ENCODE peak calls at places on chromosomes 7 and 10, in nine cellular contexts. One of them, this sample, is unnamed.

GRCh38 chr10:87054373-87055295 is 34.5 kb downstream of the FAM25A start:
- DNase-seq in lower lobe of right lung: no peak
- DNase-seq in HT-29: no peak
- DNase-seq in mammary epithelial cell: peak
- DNase-seq in thoracic aorta: no peak
- DNase-seq in LoVo: no peak
- DNase-seq in stimulated activated CD8-positive, alpha-beta memory T cell treated with anti-CD3 and anti-CD28 coated beads, Interleukin-12 subunit alpha, Interleukin-12 subunit beta, amount 100 ng/mL, for 1 hour: no peak
- DNase-seq in HFF-Myc: no peak
- DNase-seq in NCI-H2081: no peak
- DNase-seq in this sample: no peak

GRCh38 chr10:48885376-48885775 is 54.3 kb downstream of the LRRC18 start:
- DNase-seq in lower lobe of right lung: no peak
- DNase-seq in HT-29: peak
- DNase-seq in mammary epithelial cell: no peak
- DNase-seq in thoracic aorta: no peak
- DNase-seq in LoVo: peak
- DNase-seq in stimulated activated CD8-positive, alpha-beta memory T cell treated with anti-CD3 and anti-CD28 coated beads, Interleukin-12 subunit alpha, Interleukin-12 subunit beta, amount 100 ng/mL, for 1 hour: no peak
- DNase-seq in HFF-Myc: no peak
- DNase-seq in NCI-H2081: no peak
- DNase-seq in this sample: peak

GRCh38 chr7:45163692-45164052 is 6.1 kb downstream of the RAMP3 start:
- DNase-seq in lower lobe of right lung: peak
- DNase-seq in HT-29: no peak
- DNase-seq in mammary epithelial cell: no peak
- DNase-seq in thoracic aorta: no peak
- DNase-seq in LoVo: no peak
- DNase-seq in stimulated activated CD8-positive, alpha-beta memory T cell treated with anti-CD3 and anti-CD28 coated beads, Interleukin-12 subunit alpha, Interleukin-12 subunit beta, amount 100 ng/mL, for 1 hour: no peak
- DNase-seq in HFF-Myc: no peak
- DNase-seq in NCI-H2081: no peak
- DNase-seq in this sample: no peak

GRCh38 chr7:4745971-4746919 is 29.2 kb upstream of the AP5Z1 start:
- DNase-seq in lower lobe of right lung: no peak
- DNase-seq in HT-29: peak
- DNase-seq in mammary epithelial cell: peak
- DNase-seq in thoracic aorta: no peak
- DNase-seq in LoVo: peak
- DNase-seq in stimulated activated CD8-positive, alpha-beta memory T cell treated with anti-CD3 and anti-CD28 coated beads, Interleukin-12 subunit alpha, Interleukin-12 subunit beta, amount 100 ng/mL, for 1 hour: no peak
- DNase-seq in HFF-Myc: peak
- DNase-seq in NCI-H2081: no peak
- DNase-seq in this sample: peak

GRCh38 chr7:111090834-111091233 is at the start of gene LRRN3:
- DNase-seq in lower lobe of right lung: no peak
- DNase-seq in HT-29: no peak
- DNase-seq in mammary epithelial cell: no peak
- DNase-seq in thoracic aorta: no peak
- DNase-seq in LoVo: no peak
- DNase-seq in stimulated activated CD8-positive, alpha-beta memory T cell treated with anti-CD3 and anti-CD28 coated beads, Interleukin-12 subunit alpha, Interleukin-12 subunit beta, amount 100 ng/mL, for 1 hour: no peak
- DNase-seq in HFF-Myc: no peak
- DNase-seq in NCI-H2081: peak
- DNase-seq in this sample: no peak

GRCh38 chr7:27420702-27421101 is 178.1 kb downstream of the EVX1 start:
- DNase-seq in lower lobe of right lung: no peak
- DNase-seq in HT-29: no peak
- DNase-seq in mammary epithelial cell: no peak
- DNase-seq in thoracic aorta: no peak
- DNase-seq in LoVo: peak
- DNase-seq in stimulated activated CD8-positive, alpha-beta memory T cell treated with anti-CD3 and anti-CD28 coated beads, Interleukin-12 subunit alpha, Interleukin-12 subunit beta, amount 100 ng/mL, for 1 hour: no peak
- DNase-seq in HFF-Myc: no peak
- DNase-seq in NCI-H2081: no peak
- DNase-seq in this sample: no peak

GRCh38 chr10:68242051-68242450 is 10.1 kb upstream of the ATOH7 start:
- DNase-seq in lower lobe of right lung: no peak
- DNase-seq in HT-29: no peak
- DNase-seq in mammary epithelial cell: no peak
- DNase-seq in thoracic aorta: no peak
- DNase-seq in LoVo: no peak
- DNase-seq in stimulated activated CD8-positive, alpha-beta memory T cell treated with anti-CD3 and anti-CD28 coated beads, Interleukin-12 subunit alpha, Interleukin-12 subunit beta, amount 100 ng/mL, for 1 hour: no peak
- DNase-seq in HFF-Myc: no peak
- DNase-seq in NCI-H2081: no peak
- DNase-seq in this sample: no peak

GRCh38 chr10:77580500-77580899 is 57.1 kb downstream of the KCNMA1 start:
- DNase-seq in lower lobe of right lung: no peak
- DNase-seq in HT-29: no peak
- DNase-seq in mammary epithelial cell: no peak
- DNase-seq in thoracic aorta: no peak
- DNase-seq in LoVo: no peak
- DNase-seq in stimulated activated CD8-positive, alpha-beta memory T cell treated with anti-CD3 and anti-CD28 coated beads, Interleukin-12 subunit alpha, Interleukin-12 subunit beta, amount 100 ng/mL, for 1 hour: no peak
- DNase-seq in HFF-Myc: no peak
- DNase-seq in NCI-H2081: no peak
- DNase-seq in this sample: no peak

GRCh38 chr10:53088956-53089355 is 316.4 kb upstream of the MBL2 start:
- DNase-seq in lower lobe of right lung: no peak
- DNase-seq in HT-29: peak
- DNase-seq in mammary epithelial cell: no peak
- DNase-seq in thoracic aorta: no peak
- DNase-seq in LoVo: no peak
- DNase-seq in stimulated activated CD8-positive, alpha-beta memory T cell treated with anti-CD3 and anti-CD28 coated beads, Interleukin-12 subunit alpha, Interleukin-12 subunit beta, amount 100 ng/mL, for 1 hour: no peak
- DNase-seq in HFF-Myc: no peak
- DNase-seq in NCI-H2081: no peak
- DNase-seq in this sample: peak

GRCh38 chr10:123995461-123996131 is 97.8 kb downstream of the CHST15 start:
- DNase-seq in lower lobe of right lung: peak
- DNase-seq in HT-29: peak
- DNase-seq in mammary epithelial cell: peak
- DNase-seq in thoracic aorta: no peak
- DNase-seq in LoVo: peak
- DNase-seq in stimulated activated CD8-positive, alpha-beta memory T cell treated with anti-CD3 and anti-CD28 coated beads, Interleukin-12 subunit alpha, Interleukin-12 subunit beta, amount 100 ng/mL, for 1 hour: no peak
- DNase-seq in HFF-Myc: no peak
- DNase-seq in NCI-H2081: no peak
- DNase-seq in this sample: peak

GRCh38 chr7:28687631-28688030 is 270.5 kb downstream of the TRIL start:
- DNase-seq in lower lobe of right lung: no peak
- DNase-seq in HT-29: no peak
- DNase-seq in mammary epithelial cell: no peak
- DNase-seq in thoracic aorta: no peak
- DNase-seq in LoVo: no peak
- DNase-seq in stimulated activated CD8-positive, alpha-beta memory T cell treated with anti-CD3 and anti-CD28 coated beads, Interleukin-12 subunit alpha, Interleukin-12 subunit beta, amount 100 ng/mL, for 1 hour: no peak
- DNase-seq in HFF-Myc: no peak
- DNase-seq in NCI-H2081: no peak
- DNase-seq in this sample: no peak

GRCh38 chr7:157000741-157001653 is 9.5 kb downstream of the MNX1 start:
- DNase-seq in lower lobe of right lung: no peak
- DNase-seq in HT-29: peak
- DNase-seq in mammary epithelial cell: no peak
- DNase-seq in thoracic aorta: no peak
- DNase-seq in LoVo: no peak
- DNase-seq in stimulated activated CD8-positive, alpha-beta memory T cell treated with anti-CD3 and anti-CD28 coated beads, Interleukin-12 subunit alpha, Interleukin-12 subunit beta, amount 100 ng/mL, for 1 hour: no peak
- DNase-seq in HFF-Myc: no peak
- DNase-seq in NCI-H2081: no peak
- DNase-seq in this sample: no peak

GRCh38 chr7:140904081-140904480 is 20.6 kb downstream of the BRAF start:
- DNase-seq in lower lobe of right lung: no peak
- DNase-seq in HT-29: no peak
- DNase-seq in mammary epithelial cell: peak
- DNase-seq in thoracic aorta: no peak
- DNase-seq in LoVo: no peak
- DNase-seq in stimulated activated CD8-positive, alpha-beta memory T cell treated with anti-CD3 and anti-CD28 coated beads, Interleukin-12 subunit alpha, Interleukin-12 subunit beta, amount 100 ng/mL, for 1 hour: no peak
- DNase-seq in HFF-Myc: no peak
- DNase-seq in NCI-H2081: no peak
- DNase-seq in this sample: peak

GRCh38 chr7:106823631-106824030 is 41.5 kb upstream of the PIK3CG start:
- DNase-seq in lower lobe of right lung: no peak
- DNase-seq in HT-29: peak
- DNase-seq in mammary epithelial cell: peak
- DNase-seq in thoracic aorta: no peak
- DNase-seq in LoVo: no peak
- DNase-seq in stimulated activated CD8-positive, alpha-beta memory T cell treated with anti-CD3 and anti-CD28 coated beads, Interleukin-12 subunit alpha, Interleukin-12 subunit beta, amount 100 ng/mL, for 1 hour: no peak
- DNase-seq in HFF-Myc: no peak
- DNase-seq in NCI-H2081: no peak
- DNase-seq in this sample: peak

GRCh38 chr10:1043532-1043995 is 5.4 kb downstream of the IDI1 start:
- DNase-seq in lower lobe of right lung: peak
- DNase-seq in HT-29: no peak
- DNase-seq in mammary epithelial cell: no peak
- DNase-seq in thoracic aorta: no peak
- DNase-seq in LoVo: no peak
- DNase-seq in stimulated activated CD8-positive, alpha-beta memory T cell treated with anti-CD3 and anti-CD28 coated beads, Interleukin-12 subunit alpha, Interleukin-12 subunit beta, amount 100 ng/mL, for 1 hour: no peak
- DNase-seq in HFF-Myc: no peak
- DNase-seq in NCI-H2081: no peak
- DNase-seq in this sample: no peak

GRCh38 chr7:1042161-1042833 is 2.0 kb upstream of the GPR146 start:
- DNase-seq in lower lobe of right lung: no peak
- DNase-seq in HT-29: no peak
- DNase-seq in mammary epithelial cell: no peak
- DNase-seq in thoracic aorta: no peak
- DNase-seq in LoVo: no peak
- DNase-seq in stimulated activated CD8-positive, alpha-beta memory T cell treated with anti-CD3 and anti-CD28 coated beads, Interleukin-12 subunit alpha, Interleukin-12 subunit beta, amount 100 ng/mL, for 1 hour: no peak
- DNase-seq in HFF-Myc: no peak
- DNase-seq in NCI-H2081: no peak
- DNase-seq in this sample: no peak

GRCh38 chr10:117167346-117168134 is 29.5 kb upstream of the VAX1 start:
- DNase-seq in lower lobe of right lung: no peak
- DNase-seq in HT-29: no peak
- DNase-seq in mammary epithelial cell: no peak
- DNase-seq in thoracic aorta: no peak
- DNase-seq in LoVo: no peak
- DNase-seq in stimulated activated CD8-positive, alpha-beta memory T cell treated with anti-CD3 and anti-CD28 coated beads, Interleukin-12 subunit alpha, Interleukin-12 subunit beta, amount 100 ng/mL, for 1 hour: no peak
- DNase-seq in HFF-Myc: no peak
- DNase-seq in NCI-H2081: no peak
- DNase-seq in this sample: no peak

GRCh38 chr7:7181519-7182155 is 707 bp upstream of the C1GALT1 start:
- DNase-seq in lower lobe of right lung: peak
- DNase-seq in HT-29: no peak
- DNase-seq in mammary epithelial cell: no peak
- DNase-seq in thoracic aorta: no peak
- DNase-seq in LoVo: peak
- DNase-seq in stimulated activated CD8-positive, alpha-beta memory T cell treated with anti-CD3 and anti-CD28 coated beads, Interleukin-12 subunit alpha, Interleukin-12 subunit beta, amount 100 ng/mL, for 1 hour: peak
- DNase-seq in HFF-Myc: no peak
- DNase-seq in NCI-H2081: peak
- DNase-seq in this sample: peak

GRCh38 chr7:132150711-132151110 is 425.6 kb downstream of the PLXNA4 start:
- DNase-seq in lower lobe of right lung: no peak
- DNase-seq in HT-29: no peak
- DNase-seq in mammary epithelial cell: no peak
- DNase-seq in thoracic aorta: no peak
- DNase-seq in LoVo: no peak
- DNase-seq in stimulated activated CD8-positive, alpha-beta memory T cell treated with anti-CD3 and anti-CD28 coated beads, Interleukin-12 subunit alpha, Interleukin-12 subunit beta, amount 100 ng/mL, for 1 hour: no peak
- DNase-seq in HFF-Myc: no peak
- DNase-seq in NCI-H2081: no peak
- DNase-seq in this sample: no peak

GRCh38 chr10:72107325-72108003 is 19.1 kb upstream of the SPOCK2 start:
- DNase-seq in lower lobe of right lung: no peak
- DNase-seq in HT-29: peak
- DNase-seq in mammary epithelial cell: peak
- DNase-seq in thoracic aorta: no peak
- DNase-seq in LoVo: peak
- DNase-seq in stimulated activated CD8-positive, alpha-beta memory T cell treated with anti-CD3 and anti-CD28 coated beads, Interleukin-12 subunit alpha, Interleukin-12 subunit beta, amount 100 ng/mL, for 1 hour: no peak
- DNase-seq in HFF-Myc: no peak
- DNase-seq in NCI-H2081: no peak
- DNase-seq in this sample: peak

GRCh38 chr7:129665013-129665401 is 53.5 kb downstream of the NRF1 start:
- DNase-seq in lower lobe of right lung: no peak
- DNase-seq in HT-29: no peak
- DNase-seq in mammary epithelial cell: peak
- DNase-seq in thoracic aorta: no peak
- DNase-seq in LoVo: peak
- DNase-seq in stimulated activated CD8-positive, alpha-beta memory T cell treated with anti-CD3 and anti-CD28 coated beads, Interleukin-12 subunit alpha, Interleukin-12 subunit beta, amount 100 ng/mL, for 1 hour: no peak
- DNase-seq in HFF-Myc: peak
- DNase-seq in NCI-H2081: no peak
- DNase-seq in this sample: peak

GRCh38 chr7:28293529-28293835 is 112.9 kb upstream of the JAZF1 start:
- DNase-seq in lower lobe of right lung: no peak
- DNase-seq in HT-29: no peak
- DNase-seq in mammary epithelial cell: no peak
- DNase-seq in thoracic aorta: no peak
- DNase-seq in LoVo: peak
- DNase-seq in stimulated activated CD8-positive, alpha-beta memory T cell treated with anti-CD3 and anti-CD28 coated beads, Interleukin-12 subunit alpha, Interleukin-12 subunit beta, amount 100 ng/mL, for 1 hour: no peak
- DNase-seq in HFF-Myc: peak
- DNase-seq in NCI-H2081: no peak
- DNase-seq in this sample: peak

GRCh38 chr10:80407836-80408197 is 534 bp upstream of the PRXL2A start:
- DNase-seq in lower lobe of right lung: peak
- DNase-seq in HT-29: no peak
- DNase-seq in mammary epithelial cell: peak
- DNase-seq in thoracic aorta: no peak
- DNase-seq in LoVo: peak
- DNase-seq in stimulated activated CD8-positive, alpha-beta memory T cell treated with anti-CD3 and anti-CD28 coated beads, Interleukin-12 subunit alpha, Interleukin-12 subunit beta, amount 100 ng/mL, for 1 hour: peak
- DNase-seq in HFF-Myc: no peak
- DNase-seq in NCI-H2081: no peak
- DNase-seq in this sample: no peak

GRCh38 chr10:103854265-103854686 is 1.1 kb downstream of the SH3PXD2A start:
- DNase-seq in lower lobe of right lung: no peak
- DNase-seq in HT-29: peak
- DNase-seq in mammary epithelial cell: no peak
- DNase-seq in thoracic aorta: no peak
- DNase-seq in LoVo: no peak
- DNase-seq in stimulated activated CD8-positive, alpha-beta memory T cell treated with anti-CD3 and anti-CD28 coated beads, Interleukin-12 subunit alpha, Interleukin-12 subunit beta, amount 100 ng/mL, for 1 hour: no peak
- DNase-seq in HFF-Myc: no peak
- DNase-seq in NCI-H2081: no peak
- DNase-seq in this sample: no peak

GRCh38 chr7:138781004-138781403 is 16.8 kb upstream of the TMEM213 start:
- DNase-seq in lower lobe of right lung: no peak
- DNase-seq in HT-29: no peak
- DNase-seq in mammary epithelial cell: no peak
- DNase-seq in thoracic aorta: no peak
- DNase-seq in LoVo: no peak
- DNase-seq in stimulated activated CD8-positive, alpha-beta memory T cell treated with anti-CD3 and anti-CD28 coated beads, Interleukin-12 subunit alpha, Interleukin-12 subunit beta, amount 100 ng/mL, for 1 hour: no peak
- DNase-seq in HFF-Myc: no peak
- DNase-seq in NCI-H2081: no peak
- DNase-seq in this sample: no peak

GRCh38 chr7:68807681-68808080 is 790.6 kb upstream of the AUTS2 start:
- DNase-seq in lower lobe of right lung: no peak
- DNase-seq in HT-29: no peak
- DNase-seq in mammary epithelial cell: no peak
- DNase-seq in thoracic aorta: no peak
- DNase-seq in LoVo: no peak
- DNase-seq in stimulated activated CD8-positive, alpha-beta memory T cell treated with anti-CD3 and anti-CD28 coated beads, Interleukin-12 subunit alpha, Interleukin-12 subunit beta, amount 100 ng/mL, for 1 hour: no peak
- DNase-seq in HFF-Myc: no peak
- DNase-seq in NCI-H2081: no peak
- DNase-seq in this sample: no peak